ENCODE peak calls at places on chromosomes 16 and 17, in five cellular contexts. T is fibroblast of lung; Q is upper lobe of right lung; P is CD4-positive, alpha-beta T cell; H is caudate nucleus. Z is an unnamed sample.

GRCh38 chr17:79790805-79791353 is 6.0 kb downstream of the CBX8 start:
- DNase-seq in T (no peak), Q (no peak), P (no peak), H (no peak), Z (no peak)

GRCh38 chr17:45870342-45870974 is 23.9 kb upstream of the MAPT start:
- DNase-seq in T (no peak), Q (no peak), P (no peak), H (no peak), Z (no peak)

GRCh38 chr17:49076575-49077384 is 55.8 kb upstream of the B4GALNT2 start:
- DNase-seq in T (peak; percentile 80), Q (no peak), P (no peak), H (no peak), Z (no peak)

GRCh38 chr17:82909322-82909904 is 69.6 kb upstream of the ZNF750 start:
- DNase-seq in T (no peak), Q (no peak), P (peak; percentile 59), H (peak; percentile 32), Z (no peak)

GRCh38 chr17:27559996-27560481 is 70.9 kb upstream of the LGALS9 start:
- DNase-seq in T (peak; percentile 98), Q (no peak), P (no peak), H (no peak), Z (no peak)

GRCh38 chr17:76063880-76064546 is 8.3 kb downstream of the SRP68 start:
- DNase-seq in T (no peak), Q (peak; percentile 3), P (peak; percentile 59), H (no peak), Z (no peak)

GRCh38 chr16:23274968-23275367 is 27.1 kb upstream of the SCNN1B start:
- DNase-seq in T (no peak), Q (no peak), P (no peak), H (no peak), Z (no peak)

GRCh38 chr16:57044931-57045693 is 47.3 kb upstream of the CPNE2 start:
- DNase-seq in T (peak; percentile 25), Q (no peak), P (no peak), H (no peak), Z (no peak)

GRCh38 chr17:75739174-75739573 is 17.9 kb downstream of the ITGB4 start:
- DNase-seq in T (no peak), Q (no peak), P (no peak), H (no peak), Z (no peak)

GRCh38 chr16:48223490-48223889 is 20.6 kb upstream of the LONP2 start:
- DNase-seq in T (no peak), Q (no peak), P (no peak), H (no peak), Z (no peak)

GRCh38 chr17:50107790-50108414 is 12.8 kb downstream of the PDK2 start:
- DNase-seq in T (peak; percentile 47), Q (no peak), P (no peak), H (no peak), Z (no peak)

GRCh38 chr17:7177210-7177953 is 1.8 kb downstream of the ASGR1 start:
- DNase-seq in T (peak; percentile 61), Q (peak; percentile 85), P (peak; percentile 54), H (peak; percentile 26), Z (peak; percentile 41)

GRCh38 chr17:80861892-80862291 is 129.7 kb upstream of the CHMP6 start:
- DNase-seq in T (peak; percentile 49), Q (no peak), P (peak; percentile 45), H (no peak), Z (peak; percentile 55)

GRCh38 chr17:80861360-80861861 is 130.2 kb upstream of the CHMP6 start:
- DNase-seq in T (peak; percentile 24), Q (no peak), P (no peak), H (no peak), Z (no peak)

GRCh38 chr17:80863626-80864025 is 128.0 kb upstream of the CHMP6 start:
- DNase-seq in T (no peak), Q (no peak), P (no peak), H (no peak), Z (no peak)

GRCh38 chr17:80862978-80863377 is 128.7 kb upstream of the CHMP6 start:
- DNase-seq in T (no peak), Q (no peak), P (no peak), H (no peak), Z (no peak)

DNA sequence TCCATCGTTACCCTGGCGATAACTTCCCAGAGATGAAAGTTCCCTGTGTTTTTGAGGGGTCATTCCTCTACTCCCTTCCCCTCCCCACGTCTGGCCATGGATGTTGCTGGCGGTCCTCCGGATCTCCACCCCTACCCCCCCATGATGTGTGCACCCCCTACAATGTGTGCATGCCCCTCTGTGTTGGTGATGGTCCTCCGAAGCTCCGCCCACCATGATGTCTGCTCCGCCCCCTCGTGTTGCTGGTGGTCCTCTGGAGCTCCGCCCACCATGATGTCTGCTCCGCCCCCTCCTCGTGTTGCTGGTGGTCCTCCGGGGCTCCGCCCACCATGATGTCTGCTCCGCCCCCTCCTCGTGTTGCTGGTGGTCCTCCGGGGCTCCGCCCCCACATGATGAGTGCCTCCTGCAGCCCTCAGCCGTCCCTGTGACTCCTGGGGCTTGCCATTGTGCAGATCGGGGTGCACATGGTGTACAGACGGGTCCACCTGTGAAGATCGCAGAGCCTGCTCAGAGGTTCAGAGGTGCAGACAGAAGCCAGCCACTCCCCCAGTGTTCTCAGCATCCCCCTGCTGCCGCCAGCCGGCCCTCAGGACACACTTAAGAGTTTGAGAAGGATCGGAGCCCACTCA is 129.2 kb upstream of the CHMP6 start:
- DNase-seq in T (no peak), Q (no peak), P (no peak), H (no peak), Z (no peak)
- H3K27ac ChIP-seq in T (no peak overlapping the region), Q (no peak overlapping the region), P (no peak overlapping the region), H (no peak overlapping the region), Z (no peak overlapping the region)

GRCh38 chr16:19563377-19563776 is 7.9 kb downstream of the VPS35L start:
- DNase-seq in T (no peak), Q (no peak), P (no peak), H (no peak), Z (no peak)

GRCh38 chr16:19555938-19556778 is 655 bp downstream of the VPS35L start:
- DNase-seq in T (peak; percentile 39), Q (no peak), P (no peak), H (no peak), Z (no peak)

GRCh38 chr16:19555186-19555937 is at the start of gene VPS35L:
- DNase-seq in T (peak; percentile 99), Q (peak; percentile 99), P (peak; percentile 93), H (peak; percentile 96), Z (peak; percentile 96)

GRCh38 chr16:19560078-19560477 is 4.6 kb downstream of the VPS35L start:
- DNase-seq in T (no peak), Q (no peak), P (no peak), H (no peak), Z (no peak)

GRCh38 chr16:19559242-19559910 is 3.9 kb downstream of the VPS35L start:
- DNase-seq in T (peak; percentile 81), Q (no peak), P (no peak), H (no peak), Z (no peak)
- H3K27ac ChIP-seq in T (no peak overlapping the region), Q (no peak overlapping the region), P (no peak overlapping the region), H (no peak overlapping the region), Z (peak overlapping the region; percentile 60)

DNA sequence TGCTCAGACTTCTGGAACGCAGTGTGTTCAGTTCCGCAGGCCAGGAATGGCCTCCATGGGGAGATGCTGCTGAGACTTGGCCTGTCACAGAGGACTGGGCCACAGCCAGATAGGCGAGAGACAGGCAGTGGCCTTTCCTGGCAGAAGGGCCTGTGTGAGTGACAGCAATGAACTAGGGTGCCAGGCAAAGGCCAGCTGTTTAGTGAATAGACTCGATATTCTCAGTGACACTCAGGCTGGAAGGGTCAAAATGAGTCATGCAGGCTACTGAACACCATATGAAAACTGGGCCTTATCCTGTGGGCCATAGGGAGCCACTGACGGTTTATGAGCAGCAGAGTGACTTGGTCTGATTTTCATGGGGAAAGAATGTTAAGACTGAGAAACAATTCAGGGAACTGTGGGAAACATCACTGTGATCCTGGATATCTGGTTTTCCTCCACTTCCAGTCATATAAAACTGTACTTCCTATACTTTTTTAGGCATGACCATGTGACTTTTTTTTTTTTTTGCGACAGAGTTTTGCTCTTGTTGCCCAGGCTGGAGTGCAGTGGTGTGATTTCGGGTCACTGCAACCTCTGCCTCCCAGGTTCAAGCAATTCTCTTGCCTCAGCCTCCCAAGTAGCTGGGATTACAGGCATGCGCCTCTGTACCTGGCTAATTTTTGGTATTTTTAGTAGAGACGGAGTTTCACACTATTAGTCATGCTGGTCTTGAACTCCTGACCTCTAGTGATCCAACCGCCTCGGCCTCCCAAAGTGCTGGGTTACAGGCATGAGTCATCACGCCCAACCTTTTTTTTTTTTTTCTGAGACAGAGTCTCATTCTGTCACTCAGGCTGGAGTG is 5.2 kb upstream of the NUBP1 start:
- DNase-seq in T (peak; percentile 86), Q (no peak), P (no peak), H (peak; percentile 17), Z (peak; percentile 72)
- H3K27ac ChIP-seq in T (peak overlapping the region; percentile 32), Q (peak overlapping the region; percentile 44), P (no peak overlapping the region), H (no peak overlapping the region), Z (peak overlapping the region; percentile 58)

GRCh38 chr16:727291-727977 is 528 bp downstream of the HAGHL start:
- DNase-seq in T (no peak), Q (no peak), P (no peak), H (no peak), Z (no peak)
- H3K27ac ChIP-seq in T (no peak overlapping the region), Q (peak overlapping the region; percentile 47), P (no peak overlapping the region), H (no peak overlapping the region), Z (peak overlapping the region; percentile 75)